ENCODE peak calls at places on chromosomes 6 and 20, in seven cellular contexts. E is hepatocyte; U is substantia nigra; Z is tibial artery; P is H9; M is heart right ventricle; A is CD4-positive, alpha-beta memory T cell. H is an unnamed sample.

GRCh38 chr20:34938466-34939163 is 17.0 kb downstream of the GSS start:
- DNase-seq in E (no peak), U (no peak), Z (peak; percentile 62), P (no peak), M (peak; percentile 76), A (no peak), H (no peak)

GRCh38 chr6:164396071-164397047 is 913.0 kb downstream of the C6orf118 start:
- DNase-seq in E (no peak), U (peak; percentile 82), Z (no peak), P (no peak), M (no peak), A (peak; percentile 4), H (no peak)

GRCh38 chr20:22449115-22449973 is 135.0 kb downstream of the FOXA2 start:
- DNase-seq in E (no peak), U (no peak), Z (no peak), P (no peak), M (no peak), A (no peak), H (no peak)

GRCh38 chr20:50193169-50193850 is 2.7 kb downstream of the CEBPB start:
- DNase-seq in E (peak; percentile 28), U (no peak), Z (no peak), P (peak; percentile 29), M (no peak), A (no peak), H (no peak)

GRCh38 chr20:33081411-33082154 is 2.1 kb downstream of the BPIFB4 start:
- DNase-seq in E (no peak), U (no peak), Z (no peak), P (no peak), M (no peak), A (no peak), H (no peak)

GRCh38 chr6:133978896-133979240 is 25.8 kb downstream of the TBPL1 start:
- DNase-seq in E (no peak), U (no peak), Z (no peak), P (no peak), M (no peak), A (no peak), H (no peak)

GRCh38 chr20:52972965-52973819 is 1.0 kb downstream of the TSHZ2 start:
- DNase-seq in E (peak; percentile 40), U (no peak), Z (no peak), P (peak; percentile 54), M (peak; percentile 19), A (no peak), H (no peak)

GRCh38 chr6:159853735-159854134 is 37.1 kb upstream of the MAS1 start:
- DNase-seq in E (no peak), U (no peak), Z (no peak), P (no peak), M (no peak), A (no peak), H (no peak)

GRCh38 chr6:21586760-21587181 is 6.8 kb upstream of the SOX4 start:
- DNase-seq in E (no peak), U (no peak), Z (no peak), P (no peak), M (peak; percentile 47), A (no peak), H (peak; percentile 9)

GRCh38 chr20:64161595-64162238 is 2.5 kb upstream of the MYT1 start:
- DNase-seq in E (peak; percentile 85), U (no peak), Z (no peak), P (peak; percentile 87), M (peak; percentile 37), A (peak; percentile 29), H (no peak)

GRCh38 chr6:159899994-159900745 is 9.4 kb downstream of the MAS1 start:
- DNase-seq in E (no peak), U (no peak), Z (no peak), P (no peak), M (no peak), A (no peak), H (no peak)

GRCh38 chr6:12538881-12539357 is 177.6 kb upstream of the PHACTR1 start:
- DNase-seq in E (peak; percentile 53), U (no peak), Z (no peak), P (no peak), M (peak; percentile 25), A (no peak), H (no peak)

GRCh38 chr20:6123650-6124014 is 802 bp upstream of the FERMT1 start:
- DNase-seq in E (no peak), U (no peak), Z (no peak), P (no peak), M (no peak), A (no peak), H (no peak)

GRCh38 chr6:133240511-133241087 is 558 bp upstream of the EYA4 start:
- DNase-seq in E (peak; percentile 21), U (peak; percentile 29), Z (no peak), P (peak; percentile 66), M (peak; percentile 34), A (no peak), H (no peak)

GRCh38 chr6:10414766-10415592 is at the start of gene TFAP2A:
- DNase-seq in E (peak; percentile 63), U (no peak), Z (no peak), P (peak; percentile 86), M (no peak), A (no peak), H (no peak)

GRCh38 chr6:41428402-41428994 is 93.1 kb downstream of the NCR2 start:
- DNase-seq in E (peak; percentile 56), U (peak; percentile 40), Z (peak; percentile 58), P (no peak), M (peak; percentile 29), A (no peak), H (no peak)

GRCh38 chr6:33716890-33717632 is 5.6 kb upstream of the UQCC2 start:
- DNase-seq in E (no peak), U (no peak), Z (no peak), P (no peak), M (no peak), A (no peak), H (no peak)

GRCh38 chr6:43302126-43302525 is 4.1 kb downstream of the SLC22A7 start:
- DNase-seq in E (no peak), U (no peak), Z (no peak), P (no peak), M (no peak), A (no peak), H (no peak)

DNA sequence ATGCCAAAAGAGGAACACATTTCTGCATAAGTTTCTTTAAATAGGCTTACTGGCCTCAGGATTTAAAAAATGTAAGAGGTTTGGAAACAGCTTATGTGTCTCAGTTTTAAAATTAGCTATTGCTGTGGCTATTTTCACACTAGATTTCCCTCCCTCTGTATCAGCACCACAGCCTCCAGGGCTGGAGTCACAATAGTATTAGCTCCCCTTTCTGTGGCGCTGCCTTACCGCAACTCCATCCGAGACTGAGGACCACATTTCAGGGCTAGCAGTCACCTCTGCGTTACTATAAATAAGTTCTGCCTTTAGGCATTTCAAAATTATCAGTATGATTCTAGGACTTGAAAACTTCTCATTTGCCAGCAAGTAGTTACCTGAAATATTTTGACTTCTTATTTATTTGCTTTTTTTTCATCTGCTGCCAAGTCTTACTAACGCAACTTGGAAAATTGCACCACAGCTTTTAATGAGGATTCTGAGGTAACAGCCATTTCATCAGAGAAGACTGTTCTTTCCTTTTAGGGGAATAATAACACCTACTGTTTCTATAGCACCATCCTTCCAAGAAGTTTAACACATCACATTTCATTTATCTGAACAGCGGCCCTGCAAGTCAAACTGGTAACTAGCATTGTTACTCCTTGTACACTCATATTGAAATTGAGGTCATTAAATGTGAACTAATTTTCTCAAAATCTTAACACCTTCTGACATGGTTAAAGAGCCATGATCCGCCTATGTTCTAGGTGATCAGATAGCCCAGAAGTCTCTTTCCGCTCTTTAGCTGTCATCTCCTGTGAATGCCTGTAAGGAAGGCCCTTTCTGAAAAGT is 105.9 kb downstream of the GJA10 start:
- DNase-seq in E (no peak), U (no peak), Z (no peak), P (no peak), M (no peak), A (no peak), H (no peak)
- H3K27ac ChIP-seq in E (no peak overlapping the region), U (no peak overlapping the region), Z (no peak overlapping the region), P (no peak overlapping the region), M (no peak overlapping the region), A (no peak overlapping the region), H (peak overlapping the region; percentile 49)

DNA sequence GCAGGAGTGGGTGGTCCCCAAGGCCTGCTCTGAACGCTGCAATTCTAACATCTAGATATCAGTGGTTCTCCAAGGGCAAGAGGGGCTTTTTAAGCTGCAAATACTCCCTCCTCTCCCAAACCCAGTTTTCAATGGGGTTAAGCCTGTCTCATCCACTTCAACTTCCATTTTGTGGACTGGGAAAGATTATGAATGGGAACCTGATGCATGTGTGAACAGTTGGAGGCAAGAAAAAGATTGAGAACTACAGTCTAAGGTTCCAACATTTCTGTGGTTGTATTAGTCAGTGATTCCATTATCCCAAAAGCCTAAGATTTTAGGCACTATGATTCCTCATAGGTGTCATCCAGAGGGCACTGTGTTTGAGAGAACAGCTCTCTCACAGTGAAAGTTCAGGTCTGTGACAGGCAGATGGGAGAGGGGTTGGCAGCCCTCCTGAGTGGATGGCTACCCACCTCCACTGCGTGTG is 53.7 kb downstream of the HNF4A start:
- DNase-seq in E (no peak), U (no peak), Z (no peak), P (no peak), M (no peak), A (no peak), H (no peak)
- H3K27ac ChIP-seq in E (peak overlapping the region; percentile 100), U (no peak overlapping the region), Z (no peak overlapping the region), P (no peak overlapping the region), M (no peak overlapping the region), A (no peak overlapping the region), H (no peak overlapping the region)

GRCh38 chr20:57711826-57712225 is 2.0 kb upstream of the PMEPA1 start:
- DNase-seq in E (no peak), U (no peak), Z (no peak), P (peak; percentile 55), M (no peak), A (no peak), H (no peak)

GRCh38 chr20:57712851-57713504 is 3.2 kb upstream of the PMEPA1 start:
- DNase-seq in E (no peak), U (no peak), Z (no peak), P (no peak), M (no peak), A (no peak), H (no peak)

GRCh38 chr20:57710841-57711240 is 1.0 kb upstream of the PMEPA1 start:
- DNase-seq in E (no peak), U (no peak), Z (no peak), P (no peak), M (no peak), A (no peak), H (no peak)

GRCh38 chr20:57709823-57710799 is at the start of gene PMEPA1:
- DNase-seq in E (peak; percentile 97), U (peak; percentile 60), Z (peak; percentile 94), P (peak; percentile 96), M (peak; percentile 95), A (peak; percentile 92), H (peak; percentile 79)

DNA sequence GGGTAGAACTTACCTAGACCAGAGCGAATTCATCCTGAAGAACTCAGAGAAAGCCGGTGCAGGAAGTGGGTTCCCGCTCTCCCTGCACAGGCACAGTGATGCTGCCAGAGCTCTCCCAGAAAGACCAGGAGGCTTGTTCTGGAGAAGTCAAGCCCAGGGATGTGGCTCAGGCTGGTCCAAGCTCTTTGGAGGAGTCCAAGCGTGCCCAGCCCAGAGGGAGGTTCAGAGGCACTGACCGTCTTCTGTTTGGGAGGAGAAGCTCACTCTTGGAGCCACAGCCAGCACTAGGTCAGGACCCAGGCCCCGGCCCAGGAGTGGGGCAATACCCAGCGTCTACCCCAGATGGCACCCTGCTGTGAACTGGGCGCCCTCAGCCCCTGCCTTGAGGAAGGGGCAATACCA is 1.5 kb upstream of the PMEPA1 start:
- DNase-seq in E (no peak), U (no peak), Z (no peak), P (no peak), M (no peak), A (no peak), H (no peak)
- H3K27ac ChIP-seq in E (peak overlapping the region; percentile 91), U (no peak overlapping the region), Z (peak overlapping the region; percentile 96), P (no peak overlapping the region), M (peak overlapping the region; percentile 89), A (no peak overlapping the region), H (peak overlapping the region; percentile 94)

GRCh38 chr6:52132326-52132725 is 44.9 kb upstream of the PKHD1 start:
- DNase-seq in E (no peak), U (no peak), Z (no peak), P (no peak), M (no peak), A (no peak), H (no peak)
- H3K27ac ChIP-seq in E (no peak overlapping the region), U (no peak overlapping the region), Z (no peak overlapping the region), P (no peak overlapping the region), M (no peak overlapping the region), A (no peak overlapping the region), H (no peak overlapping the region)